ENCODE peak calls at places on chromosomes 3 and 15, in four cellular contexts. Z is WTC11, E is SK-N-SH, J is HepG2. Y is an unnamed sample.

GRCh38 chr3:65779393-65779792 is 259.3 kb downstream of the MAGI1 start:
- DNase-seq in Z (no peak), E (no peak), J (no peak), Y (no peak)

GRCh38 chr3:78901544-78901943 is 866.3 kb downstream of the ROBO1 start:
- DNase-seq in Z (no peak), E (no peak), J (no peak), Y (no peak)

GRCh38 chr3:157248590-157249425 is 88.9 kb upstream of the CCNL1 start:
- DNase-seq in E (no peak), J (peak; percentile 10), Z (no peak), Y (peak; percentile 51)

GRCh38 chr15:87944687-87945086 is 311.9 kb downstream of the NTRK3 start:
- DNase-seq in E (no peak), Z (no peak), J (no peak), Y (no peak)

GRCh38 chr3:8762607-8763377 is 6.6 kb downstream of the OXTR start:
- DNase-seq in Z (no peak), E (no peak), J (no peak), Y (no peak)

GRCh38 chr3:186073641-186074040 is 35.2 kb downstream of the ETV5 start:
- DNase-seq in Z (no peak), E (no peak), J (no peak), Y (no peak)

GRCh38 chr3:33186524-33187367 is 31.9 kb downstream of the SUSD5 start:
- DNase-seq in J (peak; percentile 86), Z (no peak), E (no peak), Y (no peak)

GRCh38 chr3:159786489-159787181 is 202.0 kb upstream of the IL12A start:
- DNase-seq in E (no peak), J (no peak), Z (no peak), Y (no peak)

GRCh38 chr3:37985637-37986320 is 4.8 kb upstream of the VILL start:
- DNase-seq in J (no peak), E (no peak), Z (no peak), Y (no peak)

GRCh38 chr3:23004971-23005370 is 198.2 kb upstream of the UBE2E2 start:
- DNase-seq in J (peak; percentile 31), E (no peak), Z (no peak), Y (no peak)
- TF ChIP-seq FOXJ3 in J (no peak), E (no peak), Z (no peak), Y (no peak)

GRCh38 chr3:24591661-24592555 is 97.3 kb upstream of the THRB start:
- DNase-seq in J (no peak), Z (no peak), E (no peak), Y (no peak)

GRCh38 chr3:24586920-24587319 is 92.3 kb upstream of the THRB start:
- DNase-seq in J (no peak), Z (no peak), E (no peak), Y (no peak)

GRCh38 chr3:24588568-24588967 is 93.9 kb upstream of the THRB start:
- DNase-seq in J (no peak), Z (no peak), E (no peak), Y (no peak)

GRCh38 chr3:24595801-24596200 is 101.2 kb upstream of the THRB start:
- DNase-seq in E (no peak), J (no peak), Z (no peak), Y (no peak)

GRCh38 chr3:24590344-24590880 is 95.8 kb upstream of the THRB start:
- DNase-seq in E (no peak), J (no peak), Z (no peak), Y (no peak)
- TF ChIP-seq FOXJ3 in E (no peak), J (no peak), Z (no peak), Y (no peak)

GRCh38 chr3:107969994-107970896 is 120.6 kb downstream of the CD47 start:
- DNase-seq in Z (no peak), E (peak; percentile 33), J (peak; percentile 21), Y (no peak)
- TF ChIP-seq FOXJ3 in Z (no peak), E (no peak), J (no peak), Y (no peak)

DNA sequence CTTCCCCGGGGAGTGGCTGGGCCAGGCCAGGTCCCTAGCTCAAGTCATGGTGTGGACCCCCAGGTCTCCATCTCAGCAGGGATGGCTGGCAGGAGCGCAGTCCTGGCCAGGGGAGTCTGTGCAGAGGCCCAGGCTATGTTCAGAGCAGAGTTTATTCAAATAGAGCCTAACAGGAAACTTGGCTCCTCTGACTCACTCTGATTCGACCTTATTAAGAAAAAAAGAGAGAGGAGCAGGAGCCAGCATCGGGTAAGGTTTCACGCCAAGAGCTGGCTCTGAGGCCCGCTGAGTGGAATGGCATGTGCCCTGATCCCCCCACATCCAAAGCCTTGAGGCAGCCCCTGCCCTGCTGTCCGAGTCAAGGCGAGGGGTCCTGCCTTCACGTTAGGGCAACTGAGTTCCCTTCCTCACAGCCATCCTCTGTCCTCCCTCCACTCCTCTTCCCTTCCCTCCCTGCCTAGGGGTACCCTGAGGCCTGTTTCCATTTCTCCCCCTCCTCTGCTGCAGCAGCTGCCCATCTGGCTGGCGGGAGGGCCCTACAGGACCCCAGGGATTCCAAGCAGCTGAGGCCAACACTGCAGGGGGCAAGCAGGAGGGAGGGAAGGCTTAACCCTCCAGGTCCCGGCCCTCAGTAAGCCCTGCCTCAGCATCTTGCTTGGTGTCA is 1.9 kb upstream of the LOXL1 start:
- DNase-seq in Z (no peak), E (no peak), J (no peak), Y (no peak)
- TF ChIP-seq FOXJ3 in Z (no peak), E (no peak), J (no peak), Y (no peak)

DNA sequence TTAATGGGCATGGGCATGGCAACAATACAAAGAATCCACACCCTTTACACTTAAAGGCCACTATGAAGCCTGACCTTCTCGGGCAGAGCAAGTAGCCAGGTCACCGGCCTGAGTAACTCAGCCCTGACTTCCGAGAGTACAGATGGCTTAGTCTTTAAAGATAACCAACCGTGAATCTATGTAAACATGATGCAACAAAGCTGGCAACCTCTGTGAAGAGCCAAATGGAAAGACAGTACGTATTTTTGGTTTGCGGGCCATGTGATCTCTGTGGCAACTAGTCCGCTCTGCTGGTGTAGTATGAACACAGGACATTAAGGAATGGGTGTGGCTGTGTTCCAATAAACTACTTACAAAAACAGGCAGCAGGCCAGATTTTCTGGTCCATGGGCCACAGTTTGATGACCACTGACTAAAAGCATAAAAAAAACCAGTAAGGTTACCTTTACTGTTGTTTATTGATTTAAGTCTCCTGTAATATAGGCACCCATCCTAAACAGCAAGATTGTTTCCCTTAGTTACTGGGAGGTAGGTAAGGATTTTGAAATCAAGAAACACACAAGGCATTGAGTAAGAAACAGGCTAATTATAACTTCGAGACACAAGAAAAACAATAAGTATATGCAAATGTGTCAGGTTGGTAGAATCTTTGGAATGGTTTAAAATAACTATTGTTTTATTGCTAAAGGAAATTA is 14.5 kb downstream of the RIOX2 start:
- DNase-seq in J (no peak), Z (no peak), E (no peak), Y (no peak)
- TF ChIP-seq FOXJ3 in J (no peak), Z (no peak), E (no peak), Y (no peak)

DNA sequence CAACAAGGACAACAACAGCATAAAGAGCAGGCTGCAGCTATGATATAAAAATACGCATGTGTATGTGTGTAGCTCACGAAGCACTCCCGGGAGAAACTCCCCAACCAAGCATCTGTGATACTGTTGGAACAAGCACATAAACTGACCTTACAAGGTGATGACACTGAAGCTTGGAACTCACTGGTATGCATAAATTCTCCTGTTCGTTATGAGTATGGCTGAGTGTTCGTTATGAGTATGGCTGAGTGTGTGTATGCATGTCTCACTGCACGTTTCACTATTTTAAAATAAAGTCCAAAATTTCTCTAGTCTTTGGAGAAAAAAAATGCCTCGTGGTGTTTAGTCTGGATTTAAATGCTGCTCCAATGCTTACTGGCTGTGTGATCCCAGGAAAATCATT is 256.8 kb downstream of the RORA start:
- DNase-seq in J (no peak), Z (no peak), E (no peak), Y (no peak)
- TF ChIP-seq FOXJ3 in J (no peak), Z (no peak), E (no peak), Y (no peak)

GRCh38 chr3:110656394-110656793 is 415.2 kb upstream of the NECTIN3 start:
- DNase-seq in J (no peak), E (no peak), Z (no peak), Y (no peak)
- TF ChIP-seq FOXJ3 in J (no peak), E (no peak), Z (no peak), Y (no peak)

DNA sequence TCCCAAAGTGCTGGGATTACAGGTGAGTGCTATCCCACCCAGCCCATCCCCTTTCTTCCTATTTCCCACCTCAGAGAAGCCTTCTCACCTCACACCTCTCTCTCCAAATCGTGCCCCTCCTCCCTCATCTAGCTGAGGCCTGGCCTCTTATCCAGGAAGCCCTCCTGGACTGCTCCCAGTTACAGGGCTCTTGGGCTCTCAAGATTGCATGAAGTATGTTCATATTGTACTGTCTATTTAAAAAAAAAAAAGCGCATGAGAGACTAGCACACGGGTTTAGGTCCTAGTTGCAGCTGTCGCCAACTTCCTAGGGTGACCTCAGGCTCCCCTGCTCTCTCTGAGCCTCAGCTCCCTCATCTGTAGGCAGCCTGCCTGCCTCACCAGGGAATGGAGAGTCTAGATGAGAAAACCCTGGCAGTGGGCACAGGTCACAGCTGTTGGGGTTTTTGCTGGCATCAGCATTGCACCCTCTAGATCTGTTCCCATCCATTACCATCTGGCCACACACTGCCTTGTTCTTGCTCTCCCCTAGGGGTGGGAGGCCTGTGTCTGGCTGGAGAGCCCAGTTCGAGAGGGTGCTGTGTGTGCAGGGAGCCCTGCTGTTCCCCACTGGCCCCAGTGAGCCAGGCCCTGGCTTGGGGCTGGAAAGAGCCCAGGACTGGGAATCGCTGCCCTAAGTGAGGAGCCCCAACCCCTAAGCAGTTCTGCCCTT is 24.2 kb upstream of the C15orf39 start:
- DNase-seq in J (no peak), Z (no peak), E (peak; percentile 48), Y (no peak)
- TF ChIP-seq FOXJ3 in J (no peak), Z (no peak), E (no peak), Y (no peak)

DNA sequence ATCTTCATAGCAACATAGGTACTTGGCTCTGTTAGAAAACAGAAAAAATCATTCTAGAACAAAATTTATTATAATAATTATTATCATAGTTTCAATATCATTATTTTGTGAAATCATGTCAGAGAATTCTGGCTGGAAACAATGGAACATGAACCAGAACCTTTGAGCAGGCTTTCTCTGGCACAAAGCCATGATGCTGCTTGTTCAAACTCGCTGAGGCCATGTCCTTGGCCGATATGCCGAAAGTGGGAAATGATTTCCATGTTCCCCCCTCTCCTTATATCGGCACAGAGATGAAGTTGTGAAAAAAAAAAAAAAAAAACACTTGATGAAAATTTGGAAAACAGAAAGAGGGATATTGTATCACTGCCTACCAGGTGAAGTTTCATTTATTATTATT is 49.0 kb upstream of the MRPL3 start:
- DNase-seq in J (no peak), Z (no peak), E (no peak), Y (no peak)
- TF ChIP-seq FOXJ3 in J (no peak), Z (no peak), E (no peak), Y (no peak)

GRCh38 chr3:194485471-194485875 is 1.3 kb downstream of the ATP13A3 start:
- DNase-seq in E (no peak), Z (no peak), J (no peak), Y (no peak)
- TF ChIP-seq FOXJ3 in E (no peak), Z (no peak), J (no peak), Y (no peak)

Y was measured in K562.